ENCODE peak calls at places on chromosome 5, in five cellular contexts. Q is HepG2, X is HCT116, B is A549, F is lower leg skin. W is an unnamed sample.

GRCh38 chr5:179261301-179262125 is 83.7 kb downstream of the ADAMTS2 start:
- DNase-seq in Q (peak), X (no peak), B (peak), F (peak), W (peak)

GRCh38 chr5:83528439-83528769 is 56.9 kb downstream of the VCAN start:
- DNase-seq in Q (no peak), X (no peak), B (no peak), F (no peak), W (no peak)

GRCh38 chr5:67495072-67495471 is 298.5 kb upstream of the CD180 start:
- DNase-seq in Q (no peak), X (no peak), B (no peak), F (no peak), W (no peak)

GRCh38 chr5:175582697-175583096 is 75.2 kb upstream of the HRH2 start:
- DNase-seq in Q (no peak), X (no peak), B (no peak), F (peak), W (no peak)

GRCh38 chr5:38157024-38157423 is 101.3 kb upstream of the EGFLAM start:
- DNase-seq in Q (no peak), X (no peak), B (no peak), F (no peak), W (no peak)

GRCh38 chr5:133285583-133286021 is 233.8 kb downstream of the HSPA4 start:
- DNase-seq in Q (no peak), X (no peak), B (peak), F (no peak), W (peak)

GRCh38 chr5:137164961-137165360 is 334.2 kb downstream of the SPOCK1 start:
- DNase-seq in Q (no peak), X (no peak), B (no peak), F (no peak), W (no peak)

GRCh38 chr5:64206653-64207052 is 41.0 kb downstream of the RNF180 start:
- DNase-seq in Q (no peak), X (no peak), B (no peak), F (no peak), W (no peak)

GRCh38 chr5:9365501-9365900 is 180.4 kb downstream of the SEMA5A start:
- DNase-seq in Q (no peak), X (no peak), B (no peak), F (no peak), W (no peak)

GRCh38 chr5:136892026-136892425 is 526.7 kb upstream of the TRPC7 start:
- DNase-seq in Q (no peak), X (no peak), B (no peak), F (no peak), W (no peak)

GRCh38 chr5:16666140-16666860 is 49.5 kb upstream of the RETREG1 start:
- DNase-seq in Q (no peak), X (no peak), B (no peak), F (no peak), W (no peak)

GRCh38 chr5:149719666-149720065 is 10.4 kb upstream of the PPARGC1B start:
- DNase-seq in Q (no peak), X (no peak), B (peak), F (no peak), W (no peak)

GRCh38 chr5:14445581-14446290 is 135.9 kb upstream of the OTULINL start:
- DNase-seq in Q (no peak), X (no peak), B (no peak), F (peak), W (peak)
- TF ChIP-seq POLR2A in Q (no peak), X (no peak), B (no peak), F (no peak), W (no peak)

DNA sequence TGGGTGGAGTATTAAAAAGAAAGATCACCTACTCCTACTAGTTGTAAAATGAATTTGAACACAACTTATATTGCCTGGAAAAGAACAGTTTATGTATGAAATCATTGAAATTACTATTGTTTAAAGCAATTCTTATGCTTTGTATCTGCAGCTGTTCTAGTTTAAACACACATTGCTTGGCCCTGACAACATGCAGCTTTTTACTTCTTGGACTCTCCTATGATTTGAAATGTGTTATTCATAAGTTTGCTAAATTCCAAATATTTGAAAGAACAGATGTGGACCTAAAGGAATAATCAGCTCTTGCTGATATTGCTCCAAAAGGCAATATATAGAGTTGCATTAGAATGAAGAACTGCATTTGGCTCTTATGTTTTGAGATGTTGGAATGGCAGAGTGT is 73.6 kb downstream of the SGCD start:
- DNase-seq in Q (no peak), X (no peak), B (no peak), F (no peak), W (no peak)
- TF ChIP-seq CTCF in Q (no peak), X (no peak), B (no peak), F (no peak), W (no peak)

GRCh38 chr5:109611061-109611460 is 78.7 kb upstream of the MAN2A1 start:
- DNase-seq in Q (no peak), X (no peak), B (no peak), F (no peak), W (no peak)

GRCh38 chr5:109610581-109610980 is 79.1 kb upstream of the MAN2A1 start:
- DNase-seq in Q (no peak), X (no peak), B (no peak), F (no peak), W (no peak)

GRCh38 chr5:109614316-109614715 is 75.4 kb upstream of the MAN2A1 start:
- DNase-seq in Q (no peak), X (no peak), B (no peak), F (no peak), W (no peak)

GRCh38 chr5:109611505-109611904 is 78.2 kb upstream of the MAN2A1 start:
- DNase-seq in Q (no peak), X (no peak), B (no peak), F (no peak), W (no peak)

DNA sequence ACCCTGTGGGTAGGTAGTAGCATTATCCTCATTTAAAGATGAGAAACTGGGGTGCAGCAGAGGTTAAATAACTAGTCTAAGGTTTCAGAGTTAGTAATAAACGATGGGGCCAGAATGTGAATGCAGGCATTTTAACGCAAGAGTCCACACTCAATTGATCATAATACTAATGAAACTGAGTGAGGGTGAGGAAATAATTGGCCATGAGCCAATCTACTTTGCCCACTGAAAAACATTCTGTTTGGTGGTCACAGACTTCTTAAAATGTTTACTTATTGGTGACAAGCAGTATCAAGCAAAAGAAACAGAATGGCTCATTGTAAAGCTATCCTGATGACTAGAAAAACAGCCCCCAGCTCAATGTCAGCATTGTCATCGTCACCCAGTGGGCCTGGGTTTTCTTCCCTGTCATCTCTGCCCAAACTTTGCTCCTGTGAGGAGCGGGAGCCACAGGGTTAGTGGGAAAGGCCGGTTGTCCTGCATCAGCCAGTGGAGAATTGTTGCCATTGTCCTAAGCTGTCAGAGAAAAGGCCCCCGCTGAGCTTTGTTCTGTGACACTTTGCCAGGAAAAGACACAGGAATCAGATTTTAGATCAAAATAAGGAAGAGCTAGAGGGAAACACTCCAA is 77.3 kb upstream of the MAN2A1 start:
- DNase-seq in Q (no peak), X (no peak), B (no peak), F (no peak), W (no peak)
- H3K4me3 ChIP-seq in Q (no peak), X (no peak), B (no peak), F (no peak), W (no peak)

DNA sequence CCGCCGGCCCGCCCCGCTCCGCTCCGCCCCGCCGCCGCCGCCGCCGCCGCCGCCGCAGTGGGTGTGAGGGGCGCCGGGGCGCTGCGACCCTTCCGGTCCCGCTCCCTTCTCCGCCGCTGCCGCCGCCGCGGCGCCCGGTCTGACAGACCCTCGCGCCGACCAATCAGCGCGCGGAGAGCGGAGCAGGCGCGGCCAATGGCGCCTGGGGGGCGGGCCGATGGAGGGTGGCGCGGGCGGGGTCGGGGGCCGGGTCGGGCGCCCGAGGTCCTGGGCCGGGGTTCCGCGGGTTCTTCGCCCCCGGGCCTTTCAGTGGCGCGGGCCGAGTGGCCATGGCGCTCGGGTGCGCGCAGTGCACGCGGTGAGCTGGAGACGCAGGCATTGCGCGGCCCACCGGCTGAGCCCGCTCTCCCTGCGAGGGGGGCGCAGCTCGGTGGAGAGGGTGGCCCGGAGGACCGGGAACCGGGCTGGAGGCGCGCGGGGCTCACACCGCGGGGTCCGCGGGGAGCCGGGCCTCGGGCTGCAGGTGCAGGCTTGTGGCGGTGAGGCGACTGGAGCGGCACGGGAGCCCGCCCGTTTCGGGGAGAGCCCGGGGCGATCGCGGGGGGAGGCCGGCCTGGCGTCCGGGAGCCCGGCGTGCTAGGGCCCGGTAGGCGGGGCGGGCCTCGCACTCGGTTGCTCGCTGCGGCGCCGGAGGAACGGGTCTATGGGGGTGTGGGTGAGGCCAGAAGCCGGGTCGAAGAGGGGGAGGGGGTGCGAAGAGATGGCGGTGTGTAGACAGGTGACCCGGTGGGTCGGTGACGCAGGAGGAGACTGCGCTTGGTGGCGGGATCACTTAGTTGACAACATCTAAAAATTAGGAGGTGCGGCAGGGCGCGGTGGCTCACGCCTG is at the start of gene MAPK9:
- DNase-seq in Q (peak), X (peak), B (peak), F (peak), W (peak)
- TF ChIP-seq POLR2A in Q (peak), X (peak), B (peak), F (no peak), W (peak)

GRCh38 chr5:98750693-98751092 is 22.8 kb upstream of the RGMB start:
- DNase-seq in Q (peak), X (no peak), B (peak), F (no peak), W (no peak)
- TF ChIP-seq CTCF in Q (peak), X (peak), B (peak), F (no peak), W (no peak)

GRCh38 chr5:143241892-143242291 is 161.6 kb downstream of the NR3C1 start:
- DNase-seq in Q (no peak), X (no peak), B (no peak), F (no peak), W (no peak)
- H3K4me3 ChIP-seq in Q (no peak), X (no peak), B (no peak), F (no peak), W (no peak)

W was measured in adrenal gland.